ENCODE peak calls at places on chromosomes 4 and X, in eight cellular contexts. R is CD8-positive, alpha-beta T cell; N is fibroblast of lung; Z is left lung; M is foreskin fibroblast; T is heart left ventricle; U is choroid plexus epithelial cell; K is type B pancreatic cell. V is an unnamed sample.

GRCh38 chrX:48917139-48917980 is 1.5 kb downstream of the PIM2 start:
- DNase-seq in R (peak; percentile 89), N (peak; percentile 89), Z (peak; percentile 90), M (peak; percentile 91), T (peak; percentile 86), U (peak; percentile 91), K (peak; percentile 85), V (peak; percentile 95)

GRCh38 chr4:153393397-153393796 is 48.9 kb downstream of the MND1 start:
- DNase-seq in R (no peak), N (peak; percentile 79), Z (peak; percentile 72), M (peak; percentile 82), T (no peak), U (peak; percentile 68), K (no peak), V (no peak)

GRCh38 chr4:94567811-94568210 is 116.1 kb downstream of the PDLIM5 start:
- DNase-seq in R (no peak), N (no peak), Z (no peak), M (no peak), T (no peak), U (no peak), K (no peak), V (no peak)

GRCh38 chr4:16449381-16449780 is 223.1 kb upstream of the TAPT1 start:
- DNase-seq in R (no peak), N (no peak), Z (no peak), M (no peak), T (no peak), U (no peak), K (no peak), V (no peak)

GRCh38 chrX:130878350-130879341 is 24.4 kb downstream of the ENOX2 start:
- DNase-seq in R (no peak), N (peak; percentile 88), Z (no peak), M (peak; percentile 91), T (peak; percentile 35), U (peak; percentile 84), K (no peak), V (no peak)

GRCh38 chr4:102665527-102665926 is 95.2 kb downstream of the MANBA start:
- DNase-seq in R (no peak), N (no peak), Z (no peak), M (no peak), T (no peak), U (no peak), K (no peak), V (no peak)

GRCh38 chr4:155660436-155660835 is 6.2 kb upstream of the GUCY1A1 start:
- DNase-seq in R (no peak), N (no peak), Z (no peak), M (no peak), T (no peak), U (no peak), K (no peak), V (no peak)

GRCh38 chrX:118392726-118393125 is 46.8 kb downstream of the WDR44 start:
- DNase-seq in R (no peak), N (peak; percentile 44), Z (no peak), M (no peak), T (no peak), U (peak; percentile 33), K (no peak), V (no peak)

GRCh38 chr4:77007358-77008230 is 58.0 kb downstream of the SEPTIN11 start:
- DNase-seq in R (no peak), N (peak; percentile 75), Z (peak; percentile 63), M (peak; percentile 79), T (peak; percentile 45), U (peak; percentile 91), K (no peak), V (no peak)

GRCh38 chr4:71550220-71551190 is 211.7 kb downstream of the SLC4A4 start:
- DNase-seq in R (no peak), N (peak; percentile 72), Z (no peak), M (peak; percentile 15), T (no peak), U (peak; percentile 79), K (no peak), V (no peak)

GRCh38 chr4:82484987-82485783 is 54.8 kb downstream of the ENOPH1 start:
- DNase-seq in R (no peak), N (no peak), Z (no peak), M (peak; percentile 13), T (peak; percentile 32), U (peak; percentile 13), K (no peak), V (no peak)

GRCh38 chr4:83125738-83126141 is 11.2 kb upstream of the PLAC8 start:
- DNase-seq in R (peak; percentile 65), N (no peak), Z (no peak), M (no peak), T (no peak), U (no peak), K (no peak), V (no peak)

GRCh38 chr4:76550966-76551780 is 116.1 kb downstream of the SHROOM3 start:
- DNase-seq in R (no peak), N (no peak), Z (no peak), M (no peak), T (no peak), U (peak; percentile 71), K (no peak), V (no peak)

DNA sequence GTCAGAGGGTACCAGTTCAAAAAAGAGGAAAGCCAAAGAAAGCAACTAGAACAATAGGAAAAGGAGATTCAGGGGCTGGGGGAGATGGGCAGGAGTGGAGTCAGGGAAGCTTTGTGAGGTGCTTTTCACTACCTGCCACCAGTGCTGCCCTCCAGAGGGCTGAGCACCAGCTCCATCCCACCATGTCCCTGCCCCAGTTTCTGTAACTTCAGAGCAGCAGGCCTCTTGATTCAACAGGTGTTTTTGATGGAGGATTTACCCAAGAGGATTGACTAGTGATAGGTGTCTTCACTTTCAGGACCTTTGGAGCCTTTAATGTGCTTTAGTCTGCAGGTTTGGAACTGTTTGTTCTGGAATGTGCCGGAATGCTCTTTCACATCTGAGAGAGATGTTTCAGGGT is 12.1 kb downstream of the KIT start:
- DNase-seq in R (no peak), N (no peak), Z (no peak), M (no peak), T (no peak), U (no peak), K (no peak), V (no peak)
- TF ChIP-seq CTCF in R (no peak), N (no peak), Z (no peak), M (no peak), T (no peak), U (no peak), K (no peak), V (no peak)

DNA sequence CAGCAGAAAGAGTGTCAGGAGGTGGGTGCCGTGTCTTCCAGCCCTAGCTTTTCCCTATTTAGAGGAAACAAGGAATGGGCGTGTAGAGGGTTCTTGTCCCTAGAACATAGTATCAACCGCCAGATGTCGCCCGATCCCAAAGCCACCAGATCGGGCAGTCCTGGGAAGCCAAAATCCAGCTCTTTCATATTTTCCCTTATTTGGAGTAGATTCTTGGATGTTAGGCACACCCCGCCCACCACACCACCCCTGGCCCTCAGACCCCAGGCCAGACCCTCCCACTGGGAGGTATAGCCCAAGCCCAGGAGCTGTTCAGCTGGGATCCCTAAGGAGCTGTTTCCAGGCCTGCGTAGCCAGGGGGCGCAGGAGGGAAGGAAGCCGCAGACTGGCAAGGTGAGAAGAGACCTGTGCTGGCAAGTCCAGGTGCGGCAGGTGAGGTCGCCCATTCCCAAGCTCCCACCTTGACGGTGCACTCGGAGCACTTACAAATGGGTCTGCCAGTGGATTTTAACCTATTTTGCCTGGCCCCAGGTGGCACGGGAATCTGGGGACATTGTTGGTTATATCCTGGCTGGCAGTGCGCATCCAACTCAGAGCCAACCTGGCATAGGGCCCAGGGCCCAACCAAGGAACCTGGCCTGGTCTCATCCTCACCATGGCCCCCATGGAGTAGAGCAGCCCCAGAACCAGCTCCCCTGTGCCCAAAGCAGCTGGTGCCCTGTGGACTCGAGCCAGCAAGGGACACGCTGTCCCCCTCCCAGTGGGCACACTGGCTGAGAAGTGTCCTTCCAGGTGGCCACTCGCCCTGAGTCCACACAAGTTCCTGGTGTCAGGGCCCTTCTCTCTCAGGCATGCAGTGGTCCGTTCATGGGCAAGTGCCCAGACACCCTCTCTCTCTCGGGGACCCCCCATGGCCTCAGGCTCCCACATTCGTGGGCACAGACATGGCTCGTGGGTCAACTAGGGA is 811 bp downstream of the FLNA start:
- DNase-seq in R (no peak), N (peak; percentile 85), Z (peak; percentile 63), M (peak; percentile 80), T (peak; percentile 63), U (peak; percentile 61), K (no peak), V (no peak)
- TF ChIP-seq CTCF in R (peak; percentile 28), N (no peak), Z (peak; percentile 53), M (peak; percentile 48), T (peak; percentile 75), U (peak; percentile 69), K (peak; percentile 73), V (peak; percentile 68)

GRCh38 chrX:86066998-86067397 is 19.6 kb upstream of the CHM start:
- DNase-seq in R (no peak), N (no peak), Z (no peak), M (no peak), T (no peak), U (peak; percentile 27), K (no peak), V (no peak)
- TF ChIP-seq CTCF in R (no peak), N (no peak), Z (no peak), M (no peak), T (no peak), U (peak; percentile 27), K (no peak), V (peak; percentile 14)

DNA sequence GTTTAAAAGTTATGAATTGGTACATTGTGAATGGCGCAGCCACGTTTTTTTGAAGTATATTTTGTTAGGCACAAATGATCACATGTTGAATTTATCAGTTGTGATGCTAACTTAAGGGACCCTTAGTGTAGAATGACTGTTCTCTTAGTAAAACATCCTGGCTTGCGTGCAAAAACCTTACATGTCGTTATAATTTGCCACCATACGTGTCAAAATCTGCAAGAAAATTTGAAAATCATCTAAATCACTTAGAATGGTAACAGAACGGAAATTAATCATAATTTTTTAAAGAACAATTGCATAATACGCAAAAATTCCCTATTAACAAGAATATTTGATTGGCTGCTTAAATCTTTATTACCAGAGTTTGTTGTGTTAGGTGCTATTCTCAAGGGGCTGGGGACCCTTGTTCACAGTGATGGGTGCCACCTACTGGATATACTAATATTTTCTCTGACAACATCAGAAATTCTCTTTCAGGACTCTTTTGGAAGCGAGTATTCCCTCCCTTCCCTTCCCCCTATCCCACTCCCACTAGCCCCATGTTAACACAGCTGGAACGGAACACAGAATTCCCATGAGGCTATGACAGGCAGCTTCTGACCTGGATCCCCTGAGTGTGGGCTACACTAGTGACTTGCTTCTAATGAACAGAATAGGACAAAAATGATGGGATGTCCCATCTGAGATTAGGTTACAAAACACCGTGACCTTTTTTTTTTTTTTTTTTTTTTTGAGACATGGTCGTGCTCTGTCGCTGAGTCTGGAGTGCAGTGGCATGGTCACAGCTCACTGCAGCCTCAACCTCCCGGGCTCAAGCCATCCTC is 71.8 kb downstream of the SUPT20HL2 start:
- DNase-seq in R (no peak), N (peak; percentile 49), Z (no peak), M (peak; percentile 27), T (no peak), U (peak; percentile 55), K (no peak), V (peak; percentile 51)
- TF ChIP-seq CTCF in R (no peak), N (no peak), Z (no peak), M (no peak), T (peak; percentile 24), U (peak; percentile 42), K (peak; percentile 73), V (peak; percentile 65)

GRCh38 chrX:12989456-12989855 is 14.5 kb downstream of the TMSB4X start:
- DNase-seq in R (no peak), N (peak; percentile 32), Z (no peak), M (peak; percentile 27), T (no peak), U (no peak), K (no peak), V (no peak)
- TF ChIP-seq CTCF in R (no peak), N (no peak), Z (no peak), M (no peak), T (no peak), U (no peak), K (no peak), V (no peak)

GRCh38 chr4:156677136-156677535 is 294.5 kb downstream of the PDGFC start:
- DNase-seq in R (no peak), N (peak; percentile 31), Z (no peak), M (peak; percentile 27), T (no peak), U (peak; percentile 71), K (no peak), V (no peak)
- TF ChIP-seq CTCF in R (no peak), N (no peak), Z (no peak), M (peak; percentile 21), T (no peak), U (peak; percentile 63), K (peak; percentile 67), V (peak; percentile 47)